ENCODE peak calls at places on chromosomes 7 and 10, in ten cellular contexts. One of them, this sample, is unnamed.

GRCh38 chr10:102297132-102297531 is 51.8 kb downstream of the GBF1 start:
- DNase-seq in IMR-90: no peak
- DNase-seq in coronary artery: no peak
- DNase-seq in cardiac muscle cell: no peak
- DNase-seq in neural progenitor cell: no peak
- DNase-seq in upper lobe of right lung: no peak
- DNase-seq in heart right ventricle: no peak
- DNase-seq in BJ: no peak
- DNase-seq in cardiac fibroblast: no peak
- DNase-seq in sigmoid colon: no peak
- DNase-seq in this sample: no peak

GRCh38 chr7:151696738-151697514 is 177.2 kb upstream of the RHEB start:
- DNase-seq in IMR-90: no peak
- DNase-seq in coronary artery: no peak
- DNase-seq in cardiac muscle cell: no peak
- DNase-seq in neural progenitor cell: peak
- DNase-seq in upper lobe of right lung: no peak
- DNase-seq in heart right ventricle: no peak
- DNase-seq in BJ: no peak
- DNase-seq in cardiac fibroblast: no peak
- DNase-seq in sigmoid colon: no peak
- DNase-seq in this sample: no peak

GRCh38 chr7:28800150-28800549 is 158.0 kb downstream of the TRIL start:
- DNase-seq in IMR-90: no peak
- DNase-seq in coronary artery: no peak
- DNase-seq in cardiac muscle cell: no peak
- DNase-seq in neural progenitor cell: no peak
- DNase-seq in upper lobe of right lung: peak
- DNase-seq in heart right ventricle: peak
- DNase-seq in BJ: no peak
- DNase-seq in cardiac fibroblast: no peak
- DNase-seq in sigmoid colon: peak
- DNase-seq in this sample: peak

GRCh38 chr7:39554583-39555140 is 11.5 kb upstream of the YAE1 start:
- DNase-seq in IMR-90: no peak
- DNase-seq in coronary artery: no peak
- DNase-seq in cardiac muscle cell: peak
- DNase-seq in neural progenitor cell: no peak
- DNase-seq in upper lobe of right lung: no peak
- DNase-seq in heart right ventricle: no peak
- DNase-seq in BJ: peak
- DNase-seq in cardiac fibroblast: no peak
- DNase-seq in sigmoid colon: no peak
- DNase-seq in this sample: no peak

GRCh38 chr10:116278832-116279231 is 5.8 kb upstream of the GFRA1 start:
- DNase-seq in IMR-90: peak
- DNase-seq in coronary artery: no peak
- DNase-seq in cardiac muscle cell: no peak
- DNase-seq in neural progenitor cell: peak
- DNase-seq in upper lobe of right lung: no peak
- DNase-seq in heart right ventricle: no peak
- DNase-seq in BJ: no peak
- DNase-seq in cardiac fibroblast: no peak
- DNase-seq in sigmoid colon: no peak
- DNase-seq in this sample: no peak

GRCh38 chr7:157377436-157378124 is 40.8 kb downstream of the DNAJB6 start:
- DNase-seq in IMR-90: no peak
- DNase-seq in coronary artery: no peak
- DNase-seq in cardiac muscle cell: no peak
- DNase-seq in neural progenitor cell: no peak
- DNase-seq in upper lobe of right lung: no peak
- DNase-seq in heart right ventricle: no peak
- DNase-seq in BJ: no peak
- DNase-seq in cardiac fibroblast: no peak
- DNase-seq in sigmoid colon: no peak
- DNase-seq in this sample: no peak

GRCh38 chr7:41705109-41705871 is 2.4 kb upstream of the INHBA start:
- DNase-seq in IMR-90: peak
- DNase-seq in coronary artery: peak
- DNase-seq in cardiac muscle cell: peak
- DNase-seq in neural progenitor cell: peak
- DNase-seq in upper lobe of right lung: peak
- DNase-seq in heart right ventricle: peak
- DNase-seq in BJ: peak
- DNase-seq in cardiac fibroblast: peak
- DNase-seq in sigmoid colon: peak
- DNase-seq in this sample: peak

GRCh38 chr7:14936530-14936929 is 34.0 kb upstream of the DGKB start:
- DNase-seq in IMR-90: peak
- DNase-seq in coronary artery: no peak
- DNase-seq in cardiac muscle cell: peak
- DNase-seq in neural progenitor cell: peak
- DNase-seq in upper lobe of right lung: no peak
- DNase-seq in heart right ventricle: no peak
- DNase-seq in BJ: peak
- DNase-seq in cardiac fibroblast: peak
- DNase-seq in sigmoid colon: peak
- DNase-seq in this sample: peak

GRCh38 chr10:123357363-123358075 is 203.3 kb downstream of the BUB3 start:
- DNase-seq in IMR-90: no peak
- DNase-seq in coronary artery: no peak
- DNase-seq in cardiac muscle cell: no peak
- DNase-seq in neural progenitor cell: peak
- DNase-seq in upper lobe of right lung: no peak
- DNase-seq in heart right ventricle: no peak
- DNase-seq in BJ: no peak
- DNase-seq in cardiac fibroblast: no peak
- DNase-seq in sigmoid colon: no peak
- DNase-seq in this sample: no peak

GRCh38 chr7:325051-325798 is 35.3 kb downstream of the FOXL3 start:
- DNase-seq in IMR-90: no peak
- DNase-seq in coronary artery: no peak
- DNase-seq in cardiac muscle cell: no peak
- DNase-seq in neural progenitor cell: no peak
- DNase-seq in upper lobe of right lung: no peak
- DNase-seq in heart right ventricle: no peak
- DNase-seq in BJ: no peak
- DNase-seq in cardiac fibroblast: no peak
- DNase-seq in sigmoid colon: peak
- DNase-seq in this sample: no peak

GRCh38 chr10:44961231-44961571 is 1.6 kb downstream of the RASSF4 start:
- DNase-seq in IMR-90: no peak
- DNase-seq in coronary artery: peak
- DNase-seq in cardiac muscle cell: no peak
- DNase-seq in neural progenitor cell: no peak
- DNase-seq in upper lobe of right lung: no peak
- DNase-seq in heart right ventricle: no peak
- DNase-seq in BJ: no peak
- DNase-seq in cardiac fibroblast: no peak
- DNase-seq in sigmoid colon: no peak
- DNase-seq in this sample: no peak

GRCh38 chr7:45224832-45225231 is 67.2 kb downstream of the RAMP3 start:
- DNase-seq in IMR-90: no peak
- DNase-seq in coronary artery: no peak
- DNase-seq in cardiac muscle cell: peak
- DNase-seq in neural progenitor cell: peak
- DNase-seq in upper lobe of right lung: no peak
- DNase-seq in heart right ventricle: no peak
- DNase-seq in BJ: no peak
- DNase-seq in cardiac fibroblast: no peak
- DNase-seq in sigmoid colon: no peak
- DNase-seq in this sample: no peak

GRCh38 chr10:18044976-18045720 is 93.4 kb downstream of the SLC39A12 start:
- DNase-seq in IMR-90: peak
- DNase-seq in coronary artery: no peak
- DNase-seq in cardiac muscle cell: peak
- DNase-seq in neural progenitor cell: no peak
- DNase-seq in upper lobe of right lung: no peak
- DNase-seq in heart right ventricle: no peak
- DNase-seq in BJ: no peak
- DNase-seq in cardiac fibroblast: peak
- DNase-seq in sigmoid colon: no peak
- DNase-seq in this sample: peak

GRCh38 chr7:36083626-36084380 is 69.3 kb upstream of the EEPD1 start:
- DNase-seq in IMR-90: no peak
- DNase-seq in coronary artery: peak
- DNase-seq in cardiac muscle cell: no peak
- DNase-seq in neural progenitor cell: no peak
- DNase-seq in upper lobe of right lung: no peak
- DNase-seq in heart right ventricle: no peak
- DNase-seq in BJ: no peak
- DNase-seq in cardiac fibroblast: no peak
- DNase-seq in sigmoid colon: no peak
- DNase-seq in this sample: no peak

GRCh38 chr10:98457762-98458161 is 11.0 kb upstream of the HPS1 start:
- DNase-seq in IMR-90: no peak
- DNase-seq in coronary artery: no peak
- DNase-seq in cardiac muscle cell: no peak
- DNase-seq in neural progenitor cell: no peak
- DNase-seq in upper lobe of right lung: no peak
- DNase-seq in heart right ventricle: no peak
- DNase-seq in BJ: no peak
- DNase-seq in cardiac fibroblast: no peak
- DNase-seq in sigmoid colon: no peak
- DNase-seq in this sample: no peak

GRCh38 chr7:66163186-66163610 is 41.9 kb upstream of the TPST1 start:
- DNase-seq in IMR-90: no peak
- DNase-seq in coronary artery: no peak
- DNase-seq in cardiac muscle cell: no peak
- DNase-seq in neural progenitor cell: no peak
- DNase-seq in upper lobe of right lung: no peak
- DNase-seq in heart right ventricle: no peak
- DNase-seq in BJ: no peak
- DNase-seq in cardiac fibroblast: no peak
- DNase-seq in sigmoid colon: no peak
- DNase-seq in this sample: no peak

GRCh38 chr7:108003591-108003935 is 602 bp upstream of the LAMB1 start:
- DNase-seq in IMR-90: no peak
- DNase-seq in coronary artery: no peak
- DNase-seq in cardiac muscle cell: no peak
- DNase-seq in neural progenitor cell: no peak
- DNase-seq in upper lobe of right lung: no peak
- DNase-seq in heart right ventricle: no peak
- DNase-seq in BJ: no peak
- DNase-seq in cardiac fibroblast: no peak
- DNase-seq in sigmoid colon: no peak
- DNase-seq in this sample: no peak
- H3K4me3 ChIP-seq in IMR-90: peak
- H3K4me3 ChIP-seq in coronary artery: peak
- H3K4me3 ChIP-seq in cardiac muscle cell: peak
- H3K4me3 ChIP-seq in neural progenitor cell: peak
- H3K4me3 ChIP-seq in upper lobe of right lung: peak
- H3K4me3 ChIP-seq in heart right ventricle: peak
- H3K4me3 ChIP-seq in BJ: peak
- H3K4me3 ChIP-seq in cardiac fibroblast: peak
- H3K4me3 ChIP-seq in sigmoid colon: peak
- H3K4me3 ChIP-seq in this sample: peak

DNA sequence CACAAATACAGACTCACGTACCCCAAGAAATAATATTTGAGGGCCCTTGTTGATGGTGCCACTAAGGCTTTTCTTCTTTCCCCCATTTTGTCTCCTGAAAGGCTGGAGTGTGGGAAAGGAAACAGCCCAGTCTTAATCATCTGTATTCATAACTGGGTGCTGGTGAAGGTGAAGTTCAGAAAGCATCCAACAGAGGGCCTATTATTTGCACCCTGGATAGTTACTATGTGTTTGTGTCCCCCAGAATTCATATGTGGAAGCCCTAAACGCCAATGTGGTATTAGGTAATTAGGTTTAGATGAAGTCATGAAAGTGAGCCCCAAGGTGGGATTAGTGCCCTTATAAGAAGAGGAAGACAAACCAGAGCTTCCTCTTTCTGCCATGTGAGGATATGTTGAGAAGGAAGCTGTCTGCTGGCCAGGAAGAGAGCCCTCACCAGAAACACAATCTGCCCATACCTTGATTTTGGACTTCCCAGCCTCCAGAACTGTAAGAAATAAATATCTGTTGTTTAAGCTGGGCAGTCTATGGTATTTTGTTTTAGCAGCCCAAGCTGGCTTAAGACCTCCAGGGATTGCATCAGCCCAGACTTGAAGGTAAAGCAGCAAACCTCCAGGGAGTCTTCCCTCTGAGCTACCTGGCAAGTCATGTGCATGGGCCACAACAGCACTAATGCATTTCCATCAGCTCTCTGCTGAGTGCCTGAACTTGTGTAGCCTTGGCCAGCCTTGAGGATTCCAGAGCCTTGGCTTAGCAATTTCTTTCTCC is 90.0 kb upstream of the ADRB1 start:
- DNase-seq in IMR-90: no peak
- DNase-seq in coronary artery: no peak
- DNase-seq in cardiac muscle cell: no peak
- DNase-seq in neural progenitor cell: no peak
- DNase-seq in upper lobe of right lung: no peak
- DNase-seq in heart right ventricle: no peak
- DNase-seq in BJ: no peak
- DNase-seq in cardiac fibroblast: no peak
- DNase-seq in sigmoid colon: no peak
- DNase-seq in this sample: no peak
- TF ChIP-seq CTCF in IMR-90: no peak
- TF ChIP-seq CTCF in coronary artery: no peak
- TF ChIP-seq CTCF in cardiac muscle cell: peak
- TF ChIP-seq CTCF in neural progenitor cell: peak
- TF ChIP-seq CTCF in upper lobe of right lung: peak
- TF ChIP-seq CTCF in heart right ventricle: no peak
- TF ChIP-seq CTCF in BJ: peak
- TF ChIP-seq CTCF in cardiac fibroblast: peak
- TF ChIP-seq CTCF in sigmoid colon: no peak
- TF ChIP-seq CTCF in this sample: peak

DNA sequence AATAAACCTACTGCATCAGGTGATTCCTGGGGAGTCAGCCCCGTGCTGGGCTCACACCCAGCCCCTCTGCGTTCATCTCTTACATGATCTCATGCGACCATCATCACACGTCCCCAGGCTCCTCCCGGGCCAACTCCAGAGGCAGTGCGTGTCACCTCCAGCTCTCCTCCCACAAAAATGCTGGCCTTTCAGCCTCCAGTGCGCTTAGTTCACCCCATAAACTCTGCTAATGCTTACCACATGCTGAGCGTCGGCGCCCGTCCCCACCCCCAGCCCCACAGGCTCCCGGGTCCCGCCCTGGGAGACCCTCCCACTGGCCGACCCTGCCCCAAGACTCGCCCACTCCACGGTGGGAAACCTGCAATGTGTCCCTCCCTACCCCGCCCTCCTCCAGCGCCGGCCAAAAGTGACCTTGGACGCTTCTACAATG is 816 bp upstream of the SDK1 start:
- DNase-seq in IMR-90: peak
- DNase-seq in coronary artery: peak
- DNase-seq in cardiac muscle cell: no peak
- DNase-seq in neural progenitor cell: peak
- DNase-seq in upper lobe of right lung: no peak
- DNase-seq in heart right ventricle: no peak
- DNase-seq in BJ: no peak
- DNase-seq in cardiac fibroblast: no peak
- DNase-seq in sigmoid colon: peak
- DNase-seq in this sample: peak
- H3K4me3 ChIP-seq in IMR-90: no peak
- H3K4me3 ChIP-seq in coronary artery: peak
- H3K4me3 ChIP-seq in cardiac muscle cell: peak
- H3K4me3 ChIP-seq in neural progenitor cell: peak
- H3K4me3 ChIP-seq in upper lobe of right lung: peak
- H3K4me3 ChIP-seq in heart right ventricle: peak
- H3K4me3 ChIP-seq in BJ: no peak
- H3K4me3 ChIP-seq in cardiac fibroblast: peak
- H3K4me3 ChIP-seq in sigmoid colon: peak
- H3K4me3 ChIP-seq in this sample: no peak

GRCh38 chr10:47053399-47053798 is 142.2 kb downstream of the PTPN20 start:
- DNase-seq in IMR-90: no peak
- DNase-seq in coronary artery: peak
- DNase-seq in cardiac muscle cell: no peak
- DNase-seq in neural progenitor cell: no peak
- DNase-seq in upper lobe of right lung: no peak
- DNase-seq in heart right ventricle: no peak
- DNase-seq in BJ: no peak
- DNase-seq in cardiac fibroblast: no peak
- DNase-seq in sigmoid colon: no peak
- DNase-seq in this sample: no peak
- TF ChIP-seq CTCF in IMR-90: no peak
- TF ChIP-seq CTCF in coronary artery: no peak
- TF ChIP-seq CTCF in cardiac muscle cell: no peak
- TF ChIP-seq CTCF in neural progenitor cell: no peak
- TF ChIP-seq CTCF in upper lobe of right lung: no peak
- TF ChIP-seq CTCF in heart right ventricle: no peak
- TF ChIP-seq CTCF in BJ: no peak
- TF ChIP-seq CTCF in cardiac fibroblast: no peak
- TF ChIP-seq CTCF in sigmoid colon: no peak
- TF ChIP-seq CTCF in this sample: no peak